ENCODE peak calls at places on chromosomes 16 and 17, in five cellular contexts. F is IMR-90; B is adrenal gland; S is ovary; O is CD8-positive, alpha-beta memory T cell. X is an unnamed sample. For H3K4me1, the result is how much of the 10 kb centered on the place peaks cover.

GRCh38 chr17:38667099-38667786 is 7.5 kb downstream of the EPOP start:
- DNase-seq in F (peak), B (peak), S (peak), O (peak), X (peak)

GRCh38 chr16:23835390-23836077 is at the start of gene PRKCB:
- DNase-seq in F (peak), B (peak), S (peak), O (peak), X (peak)

GRCh38 chr16:11015607-11016006 is 71.2 kb downstream of the CLEC16A start:
- DNase-seq in F (no peak), B (no peak), S (no peak), O (no peak), X (no peak)

GRCh38 chr17:15048381-15048780 is 216.7 kb downstream of the PMP22 start:
- DNase-seq in F (no peak), B (no peak), S (no peak), O (no peak), X (no peak)

GRCh38 chr16:22971346-22971924 is 157.5 kb downstream of the HS3ST2 start:
- DNase-seq in F (no peak), B (no peak), S (no peak), O (no peak), X (no peak)

GRCh38 chr16:46826618-46827017 is 4.4 kb downstream of the C16orf87 start:
- DNase-seq in F (peak), B (no peak), S (no peak), O (no peak), X (no peak)

GRCh38 chr16:75761111-75761510 is 34.8 kb upstream of the CPHXL start:
- DNase-seq in F (peak), B (no peak), S (no peak), O (no peak), X (no peak)

GRCh38 chr17:37025847-37026533 is 77.2 kb downstream of the AATF start:
- DNase-seq in F (no peak), B (no peak), S (no peak), O (no peak), X (no peak)

GRCh38 chr16:69410285-69410990 is 14.0 kb upstream of the CYB5B start:
- DNase-seq in F (peak), B (peak), S (no peak), O (no peak), X (no peak)

GRCh38 chr17:57086069-57086930 is 1.3 kb downstream of the AKAP1 start:
- DNase-seq in F (peak), B (peak), S (no peak), O (peak), X (peak)

GRCh38 chr16:68197250-68197649 is 38.7 kb downstream of the ESRP2 start:
- DNase-seq in F (peak), B (no peak), S (no peak), O (no peak), X (no peak)

GRCh38 chr17:58303981-58304734 is 23.4 kb upstream of the MPO start:
- DNase-seq in F (peak), B (peak), S (no peak), O (peak), X (peak)

GRCh38 chr17:57486978-57487377 is 230.7 kb downstream of the MSI2 start:
- DNase-seq in F (no peak), B (no peak), S (no peak), O (no peak), X (no peak)

GRCh38 chr17:61458491-61459433 is 6.5 kb downstream of the TBX4 start:
- DNase-seq in F (no peak), B (no peak), S (no peak), O (no peak), X (peak)

GRCh38 chr16:69182730-69183416 is 4.1 kb upstream of the SNTB2 start:
- DNase-seq in F (no peak), B (no peak), S (peak), O (no peak), X (peak)

GRCh38 chr17:31593806-31594205 is 202.3 kb downstream of the RAB11FIP4 start:
- DNase-seq in F (peak), B (no peak), S (no peak), O (no peak), X (no peak)

GRCh38 chr16:23145608-23146007 is 3.6 kb downstream of the USP31 start:
- DNase-seq in F (peak), B (no peak), S (no peak), O (no peak), X (no peak)

GRCh38 chr17:49574283-49574892 is 1.3 kb upstream of the NXPH3 start:
- DNase-seq in F (no peak), B (no peak), S (no peak), O (no peak), X (no peak)

GRCh38 chr17:65169691-65170090 is 32.5 kb downstream of the RGS9 start:
- DNase-seq in F (no peak), B (no peak), S (no peak), O (no peak), X (no peak)

GRCh38 chr16:20676268-20676828 is 21.1 kb downstream of the ACSM1 start:
- DNase-seq in F (no peak), B (peak), S (no peak), O (no peak), X (peak)
- H3K27ac ChIP-seq in F (no peak), B (peak), S (peak), O (peak), X (peak)

GRCh38 chr17:82314721-82315605 is 2.4 kb downstream of the CD7 start:
- DNase-seq in F (no peak), B (no peak), S (no peak), O (no peak), X (no peak)

GRCh38 chr17:82317394-82318168 is at the start of gene CD7:
- DNase-seq in F (no peak), B (no peak), S (no peak), O (peak), X (no peak)

GRCh38 chr17:82318169-82318498 is 726 bp upstream of the CD7 start:
- DNase-seq in F (no peak), B (no peak), S (no peak), O (no peak), X (no peak)

GRCh38 chr17:82315703-82316358 is 1.6 kb downstream of the CD7 start:
- DNase-seq in F (no peak), B (no peak), S (no peak), O (peak), X (no peak)

DNA sequence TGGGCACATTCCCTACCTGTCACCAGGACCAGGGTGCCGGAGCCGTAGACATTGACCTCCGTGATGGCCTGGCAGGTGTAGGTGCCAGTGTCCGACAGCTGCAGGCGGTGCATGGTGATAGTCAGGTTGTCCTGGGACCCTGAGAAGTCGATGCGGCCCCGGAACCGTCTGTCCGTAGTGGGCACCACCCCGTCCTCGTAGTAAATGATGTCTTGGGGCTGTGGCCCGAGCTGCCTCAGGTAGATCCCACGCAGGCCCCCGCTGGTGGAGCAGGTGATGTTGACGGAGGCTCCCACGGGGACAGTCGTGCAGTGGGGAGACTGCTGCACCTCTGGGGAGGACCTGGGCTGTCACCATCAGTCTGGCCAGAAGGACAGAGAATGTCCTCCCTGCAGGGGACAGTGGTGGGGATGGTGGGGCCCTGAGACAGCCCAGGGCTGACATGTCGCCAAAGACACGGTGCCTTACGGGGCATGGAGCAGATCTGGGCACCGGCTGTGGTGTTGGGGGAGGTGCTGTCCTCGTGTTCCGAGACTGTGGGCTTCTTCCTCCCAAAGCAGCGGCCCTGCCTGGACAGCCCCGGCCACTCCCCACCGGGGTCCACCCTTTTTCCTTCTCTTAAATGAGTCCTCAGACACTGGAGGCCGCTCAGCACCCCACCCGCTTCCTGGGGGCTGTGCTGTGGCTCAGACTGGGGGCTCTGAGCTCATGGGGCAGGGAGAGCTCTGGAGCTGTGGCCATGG is 586 bp downstream of the CD7 start:
- DNase-seq in F (no peak), B (no peak), S (no peak), O (no peak), X (no peak)
- H3K4me3 ChIP-seq in F (no peak), B (no peak), S (no peak), O (peak), X (no peak)

GRCh38 chr17:41782142-41782541 is 4.4 kb downstream of the JUP start:
- DNase-seq in F (no peak), B (no peak), S (no peak), O (no peak), X (no peak)

GRCh38 chr17:41781404-41782110 is 5.0 kb downstream of the JUP start:
- DNase-seq in F (no peak), B (no peak), S (no peak), O (no peak), X (no peak)

GRCh38 chr17:41777157-41777578 is 9.3 kb downstream of the JUP start:
- DNase-seq in F (no peak), B (no peak), S (no peak), O (no peak), X (no peak)

GRCh38 chr17:41777579-41778188 is 8.8 kb downstream of the JUP start:
- DNase-seq in F (peak), B (peak), S (peak), O (no peak), X (peak)

GRCh38 chr17:41779954-41780353 is 6.6 kb downstream of the JUP start:
- DNase-seq in F (no peak), B (no peak), S (no peak), O (no peak), X (no peak)
- H3K4me1 ChIP-seq in F (under half), B (under half), S (under half), O (under half), X (under half)

DNA sequence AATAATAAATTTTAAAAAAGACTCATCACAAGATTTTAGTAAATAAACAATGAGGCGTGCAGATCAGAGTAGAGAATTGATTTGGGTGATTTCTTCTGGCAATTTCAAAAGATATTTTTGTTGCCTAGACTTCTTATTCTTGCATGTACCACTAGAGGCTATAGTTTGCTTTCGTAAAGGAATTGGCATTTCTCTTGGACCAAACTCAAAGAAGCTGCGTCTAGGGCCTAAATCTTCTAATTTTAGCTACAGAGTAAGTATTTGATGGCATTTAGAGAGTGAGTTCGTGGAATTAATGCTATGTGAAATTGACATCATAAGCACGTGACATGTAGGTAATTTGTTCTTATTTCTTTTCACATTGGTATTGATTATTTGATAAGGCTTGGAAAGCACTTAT is 24.4 kb upstream of the ABCC11 start:
- DNase-seq in F (peak), B (no peak), S (no peak), O (no peak), X (no peak)
- H3K27ac ChIP-seq in F (no peak), B (no peak), S (no peak), O (no peak), X (no peak)

DNA sequence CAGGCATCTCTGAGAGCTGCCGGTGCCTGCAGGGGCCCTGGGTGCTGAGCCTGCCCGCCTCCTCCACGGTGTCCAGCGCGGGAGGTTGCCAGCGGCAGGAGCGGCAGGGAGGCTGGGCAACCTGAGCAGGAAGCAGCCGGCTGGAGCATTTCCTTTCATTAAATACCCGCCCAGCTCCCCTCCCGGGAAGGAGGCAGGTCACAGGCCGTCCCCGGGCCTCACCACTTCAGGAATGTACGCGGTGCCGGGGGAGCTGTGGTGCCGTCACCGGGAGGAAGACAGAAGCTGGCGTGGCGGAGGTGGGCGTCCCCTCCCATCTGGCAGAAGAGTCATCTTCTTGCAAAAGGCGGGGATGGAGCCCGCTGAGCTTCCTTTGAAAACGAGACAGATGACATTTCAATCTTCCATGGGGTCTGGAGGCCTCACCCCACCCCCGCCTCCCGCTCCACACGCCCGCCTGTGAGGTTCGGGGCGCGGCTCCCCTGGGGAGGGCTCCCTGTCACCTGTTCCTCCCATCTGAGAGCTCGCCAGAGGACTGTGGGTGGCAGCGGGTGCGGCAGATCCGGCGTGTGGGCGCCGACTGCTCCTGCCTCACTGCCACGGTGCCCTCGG is 16.0 kb downstream of the SOX8 start:
- DNase-seq in F (peak), B (no peak), S (no peak), O (peak), X (peak)
- H3K4me3 ChIP-seq in F (no peak), B (no peak), S (no peak), O (peak), X (no peak)

GRCh38 chr16:2496223-2497115 is 17.3 kb upstream of the ATP6V0C start:
- DNase-seq in F (no peak), B (no peak), S (no peak), O (no peak), X (peak)
- H3K4me1 ChIP-seq in F (under half), B (under half), S (under half), O (under half), X (under half)